ENCODE peak calls at places on chromosomes 5 and 9, in four cellular contexts. One of them, this sample, is unnamed.
A peak's percentile ranks its signal among the peaks of the same experiment; 100 is the strongest.

GRCh38 chr5:149383399-149383798 is 4.3 kb upstream of the IL17B start:
- DNase-seq in spleen: no peak
- DNase-seq in heart left ventricle: peak; percentile 88
- DNase-seq in A549: no peak
- DNase-seq in this sample: no peak

GRCh38 chr5:54867310-54867944 is 118.0 kb downstream of the ESM1 start:
- DNase-seq in spleen: no peak
- DNase-seq in heart left ventricle: no peak
- DNase-seq in A549: peak; percentile 50
- DNase-seq in this sample: no peak

GRCh38 chr9:118104385-118104784 is 400.2 kb downstream of the TLR4 start:
- DNase-seq in spleen: no peak
- DNase-seq in heart left ventricle: no peak
- DNase-seq in A549: no peak
- DNase-seq in this sample: no peak

GRCh38 chr5:120817044-120817985 is 353.2 kb downstream of the PRR16 start:
- DNase-seq in spleen: no peak
- DNase-seq in heart left ventricle: no peak
- DNase-seq in A549: peak; percentile 9
- DNase-seq in this sample: no peak

GRCh38 chr9:125739442-125739841 is 7.7 kb upstream of the PBX3 start:
- DNase-seq in spleen: no peak
- DNase-seq in heart left ventricle: no peak
- DNase-seq in A549: no peak
- DNase-seq in this sample: no peak

GRCh38 chr5:175772747-175773533 is 98.4 kb upstream of the CPLX2 start:
- DNase-seq in spleen: no peak
- DNase-seq in heart left ventricle: no peak
- DNase-seq in A549: no peak
- DNase-seq in this sample: no peak

GRCh38 chr9:120436937-120437592 is 142.9 kb downstream of the CDK5RAP2 start:
- DNase-seq in spleen: peak; percentile 92
- DNase-seq in heart left ventricle: peak; percentile 45
- DNase-seq in A549: no peak
- DNase-seq in this sample: no peak

GRCh38 chr5:147093138-147093537 is 141.7 kb upstream of the STK32A start:
- DNase-seq in spleen: no peak
- DNase-seq in heart left ventricle: no peak
- DNase-seq in A549: no peak
- DNase-seq in this sample: no peak

GRCh38 chr9:105047652-105048031 is 119.7 kb upstream of the ABCA1 start:
- DNase-seq in spleen: no peak
- DNase-seq in heart left ventricle: no peak
- DNase-seq in A549: no peak
- DNase-seq in this sample: no peak

GRCh38 chr9:136855461-136856077 is 3.4 kb downstream of the MAMDC4 start:
- DNase-seq in spleen: peak; percentile 78
- DNase-seq in heart left ventricle: peak; percentile 29
- DNase-seq in A549: no peak
- DNase-seq in this sample: no peak

GRCh38 chr9:16044116-16044881 is 491.5 kb downstream of the CCDC171 start:
- DNase-seq in spleen: no peak
- DNase-seq in heart left ventricle: no peak
- DNase-seq in A549: no peak
- DNase-seq in this sample: no peak

GRCh38 chr9:99778308-99778707 is 43.4 kb upstream of the NR4A3 start:
- DNase-seq in spleen: no peak
- DNase-seq in heart left ventricle: no peak
- DNase-seq in A549: peak; percentile 27
- DNase-seq in this sample: no peak

GRCh38 chr9:21326526-21327139 is 8.6 kb downstream of the KLHL9 start:
- DNase-seq in spleen: no peak
- DNase-seq in heart left ventricle: no peak
- DNase-seq in A549: peak; percentile 42
- DNase-seq in this sample: no peak

GRCh38 chr5:148412124-148412523 is 28.4 kb downstream of the FBXO38 start:
- DNase-seq in spleen: no peak
- DNase-seq in heart left ventricle: no peak
- DNase-seq in A549: no peak
- DNase-seq in this sample: no peak

GRCh38 chr5:76742586-76742985 is 26.7 kb downstream of the F2R start:
- DNase-seq in spleen: no peak
- DNase-seq in heart left ventricle: no peak
- DNase-seq in A549: no peak
- DNase-seq in this sample: no peak

GRCh38 chr5:106755789-106756188 is 914.9 kb downstream of the EFNA5 start:
- DNase-seq in spleen: peak; percentile 19
- DNase-seq in heart left ventricle: no peak
- DNase-seq in A549: no peak
- DNase-seq in this sample: no peak

GRCh38 chr9:99105152-99106043 is 485 bp downstream of the TGFBR1 start:
- DNase-seq in spleen: peak; percentile 95
- DNase-seq in heart left ventricle: peak; percentile 87
- DNase-seq in A549: peak; percentile 63
- DNase-seq in this sample: peak; percentile 82

GRCh38 chr9:134964271-134964670 is 46.6 kb upstream of the FCN1 start:
- DNase-seq in spleen: peak; percentile 51
- DNase-seq in heart left ventricle: no peak
- DNase-seq in A549: no peak
- DNase-seq in this sample: no peak

GRCh38 chr9:124251605-124252366 is 6.0 kb upstream of the NEK6 start:
- DNase-seq in spleen: no peak
- DNase-seq in heart left ventricle: no peak
- DNase-seq in A549: peak; percentile 63
- DNase-seq in this sample: no peak

GRCh38 chr9:120901704-120902103 is 24.7 kb upstream of the PHF19 start:
- DNase-seq in spleen: no peak
- DNase-seq in heart left ventricle: no peak
- DNase-seq in A549: no peak
- DNase-seq in this sample: no peak

GRCh38 chr9:101398335-101398929 is at the start of the genes MRPL50 and ZNF189:
- DNase-seq in spleen: peak; percentile 100
- DNase-seq in heart left ventricle: peak; percentile 99
- DNase-seq in A549: peak; percentile 98
- DNase-seq in this sample: peak; percentile 99
- TF ChIP-seq POLR2A in spleen: peak; percentile 27
- TF ChIP-seq POLR2A in heart left ventricle: no peak
- TF ChIP-seq POLR2A in A549: peak; percentile 74
- TF ChIP-seq POLR2A in this sample: peak; percentile 93

DNA sequence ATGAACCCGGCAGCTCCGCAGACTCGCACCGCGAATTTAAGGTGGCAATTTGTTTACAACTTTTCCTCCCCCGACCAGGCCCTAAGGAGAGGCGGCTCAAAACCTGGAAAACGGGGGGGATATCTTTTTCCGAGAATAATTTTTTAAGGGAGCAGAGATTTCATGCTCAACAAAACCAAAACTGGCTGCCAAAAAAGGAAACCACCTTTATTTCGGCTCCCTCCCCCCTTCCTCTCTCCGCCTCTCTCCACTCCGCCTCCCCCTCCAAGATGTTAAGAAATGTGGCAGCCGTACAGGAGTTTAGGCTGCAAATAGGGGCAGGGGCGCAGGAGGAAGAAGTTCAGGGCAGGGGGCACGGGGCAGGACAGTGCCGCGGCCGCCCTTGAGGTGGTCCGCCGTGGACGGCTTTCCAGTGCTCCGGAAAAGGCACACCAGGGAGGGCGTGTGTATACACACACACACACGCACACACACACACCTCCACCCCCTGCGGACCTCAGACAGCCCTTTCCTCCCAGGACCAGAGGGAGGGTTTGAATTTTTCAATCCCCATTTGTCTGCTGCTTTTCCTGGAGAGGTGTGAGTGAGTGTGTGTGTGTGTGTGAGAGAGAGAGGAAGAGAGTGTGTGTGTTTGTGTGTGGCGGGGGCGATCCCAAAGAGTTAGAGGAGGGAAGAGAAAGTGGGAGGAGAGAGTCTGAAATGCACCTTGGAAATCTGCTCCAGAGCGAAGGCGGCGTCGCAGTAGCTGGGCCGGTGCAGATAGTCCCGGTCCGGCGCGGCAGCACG is 9.1 kb downstream of the PTCH1 start:
- DNase-seq in spleen: no peak
- DNase-seq in heart left ventricle: peak; percentile 54
- DNase-seq in A549: peak; percentile 86
- DNase-seq in this sample: peak; percentile 66
- TF ChIP-seq POLR2A in spleen: no peak
- TF ChIP-seq POLR2A in heart left ventricle: no peak
- TF ChIP-seq POLR2A in A549: no peak
- TF ChIP-seq POLR2A in this sample: peak; percentile 76

GRCh38 chr5:78594946-78595921 is 53.3 kb downstream of the LHFPL2 start:
- DNase-seq in spleen: no peak
- DNase-seq in heart left ventricle: peak; percentile 51
- DNase-seq in A549: peak; percentile 96
- DNase-seq in this sample: peak; percentile 68
- TF ChIP-seq POLR2A in spleen: no peak
- TF ChIP-seq POLR2A in heart left ventricle: no peak
- TF ChIP-seq POLR2A in A549: no peak
- TF ChIP-seq POLR2A in this sample: no peak

DNA sequence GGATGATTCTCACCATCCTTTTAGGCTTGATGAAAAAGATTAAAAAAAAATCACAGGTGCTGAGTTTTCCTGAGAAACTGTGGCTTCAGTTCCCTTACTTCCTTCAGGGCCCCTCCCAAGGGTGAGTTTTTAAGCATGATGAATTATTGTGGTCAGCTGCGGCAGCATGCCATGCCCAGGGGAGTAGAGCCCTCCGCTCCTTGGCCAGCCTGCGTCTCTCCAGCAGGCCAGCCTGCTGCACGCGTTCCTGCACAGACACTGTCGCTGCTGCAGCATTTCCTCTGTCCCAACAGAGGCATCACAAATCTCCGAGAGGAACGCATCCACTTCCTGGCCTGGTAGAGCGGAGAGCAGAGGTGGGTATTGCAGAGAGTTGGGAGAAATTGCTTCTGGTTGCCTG is 26.0 kb upstream of the GLRA1 start:
- DNase-seq in spleen: no peak
- DNase-seq in heart left ventricle: no peak
- DNase-seq in A549: no peak
- DNase-seq in this sample: no peak
- TF ChIP-seq POLR2A in spleen: no peak
- TF ChIP-seq POLR2A in heart left ventricle: no peak
- TF ChIP-seq POLR2A in A549: no peak
- TF ChIP-seq POLR2A in this sample: no peak

DNA sequence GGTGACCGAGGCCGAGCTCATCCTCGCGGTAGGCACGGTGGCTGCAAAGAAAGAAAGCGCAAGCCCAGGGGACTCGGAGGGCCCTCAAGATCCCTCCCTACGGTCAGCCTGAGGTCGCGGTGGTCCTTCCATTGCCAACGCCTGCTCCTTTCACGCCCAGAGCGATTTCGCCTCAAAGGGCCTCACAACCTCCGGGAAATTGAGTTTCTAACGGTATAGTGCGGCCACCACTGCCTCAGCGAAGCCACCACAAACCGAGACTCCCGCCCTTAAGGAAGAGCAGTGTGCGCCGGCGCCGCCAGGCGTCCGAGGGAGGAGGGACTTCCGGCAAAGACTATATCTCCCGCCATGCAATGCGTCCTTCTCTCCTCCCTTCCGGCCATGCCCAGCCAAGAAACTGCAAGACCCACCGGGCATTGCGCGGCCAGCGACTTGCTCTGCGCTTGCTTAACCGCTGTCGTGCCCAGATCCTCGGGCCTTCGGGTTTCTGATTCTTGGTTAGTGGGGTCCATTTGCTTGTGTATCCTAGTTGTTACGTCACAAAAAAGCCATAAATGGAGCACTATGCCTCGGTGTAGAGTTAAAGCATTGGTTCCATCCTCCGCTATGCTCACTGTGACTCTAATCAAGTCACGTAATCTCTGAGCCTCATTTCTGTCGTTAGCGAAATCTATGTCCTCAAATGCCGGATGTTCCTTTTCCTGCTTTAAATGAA is at the start of gene HAUS6:
- DNase-seq in spleen: peak; percentile 99
- DNase-seq in heart left ventricle: peak; percentile 98
- DNase-seq in A549: peak; percentile 97
- DNase-seq in this sample: peak; percentile 95
- TF ChIP-seq POLR2A in spleen: no peak
- TF ChIP-seq POLR2A in heart left ventricle: no peak
- TF ChIP-seq POLR2A in A549: peak; percentile 93
- TF ChIP-seq POLR2A in this sample: peak; percentile 74

DNA sequence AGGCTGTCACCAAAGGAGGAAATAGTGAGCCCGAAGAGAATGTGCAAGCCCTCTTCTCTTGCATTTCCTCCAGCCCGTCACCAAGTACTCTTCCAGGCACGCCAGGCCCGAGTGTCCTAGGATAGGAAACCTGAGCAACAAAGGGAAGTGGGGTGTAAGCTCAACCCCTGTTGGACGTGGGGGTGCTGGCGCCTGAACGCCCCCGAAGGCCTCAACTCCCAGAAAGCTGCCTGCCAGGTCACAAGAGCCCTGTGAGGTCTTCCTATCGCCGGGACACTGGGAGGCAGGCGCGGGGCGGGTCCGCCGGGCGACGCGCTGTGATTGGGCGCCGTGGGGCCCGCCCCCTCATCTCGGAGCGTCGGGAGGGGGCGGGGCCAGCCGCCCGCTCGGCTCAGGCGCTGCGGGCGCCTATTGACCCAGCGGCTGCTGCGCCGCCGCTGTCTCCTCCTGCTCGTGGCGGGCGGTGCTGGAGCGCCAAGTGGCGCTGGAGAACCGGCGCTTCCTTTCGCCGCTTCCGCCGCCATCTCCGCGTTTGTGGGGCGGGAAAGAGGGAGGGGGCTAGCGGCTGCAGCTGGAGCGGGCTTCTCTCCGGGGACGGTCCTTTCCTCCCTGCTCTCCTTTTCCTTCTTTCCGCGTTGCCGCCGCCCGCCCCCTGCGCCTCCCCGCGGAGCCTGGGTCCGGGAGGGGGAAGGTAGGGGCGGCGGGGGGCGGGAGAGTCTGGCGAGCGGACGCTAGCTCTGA is 558 bp upstream of the MAN2A1 start:
- DNase-seq in spleen: peak; percentile 96
- DNase-seq in heart left ventricle: peak; percentile 87
- DNase-seq in A549: peak; percentile 92
- DNase-seq in this sample: peak; percentile 89
- TF ChIP-seq POLR2A in spleen: peak; percentile 70
- TF ChIP-seq POLR2A in heart left ventricle: peak; percentile 80
- TF ChIP-seq POLR2A in A549: peak; percentile 65
- TF ChIP-seq POLR2A in this sample: peak; percentile 93

DNA sequence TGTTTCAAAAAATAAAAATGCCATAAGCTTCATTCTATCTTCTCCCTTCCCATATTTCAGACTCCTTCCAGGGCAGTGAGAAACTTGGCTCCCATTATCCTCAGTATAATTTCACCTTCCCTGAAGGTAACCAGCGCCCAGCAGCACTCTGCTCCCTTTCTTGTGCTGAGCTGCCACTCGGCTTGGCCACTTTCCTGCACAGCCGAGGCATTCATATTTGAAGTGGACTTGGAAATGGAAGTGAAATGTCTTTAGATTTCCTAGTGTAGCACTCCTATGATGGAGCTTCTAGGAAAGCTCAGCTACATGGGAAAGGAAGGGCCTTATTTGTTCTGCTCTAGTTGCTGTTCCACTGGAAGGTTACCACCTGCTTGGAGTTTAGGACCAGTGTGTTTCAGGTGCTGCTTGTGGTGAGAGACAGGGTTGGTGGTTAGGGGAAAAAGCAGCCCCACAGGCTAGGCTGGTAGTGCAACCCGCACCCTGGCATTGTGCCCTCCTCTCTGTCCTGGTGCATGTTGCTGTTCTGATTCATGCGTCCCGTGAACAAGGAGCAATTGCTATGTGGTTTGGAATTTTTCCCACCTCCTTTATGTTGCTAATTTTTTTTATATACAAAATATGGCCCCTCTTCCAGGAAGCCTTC is 53.8 kb downstream of the RAD23B start:
- DNase-seq in spleen: no peak
- DNase-seq in heart left ventricle: no peak
- DNase-seq in A549: no peak
- DNase-seq in this sample: peak; percentile 49
- TF ChIP-seq POLR2A in spleen: no peak
- TF ChIP-seq POLR2A in heart left ventricle: no peak
- TF ChIP-seq POLR2A in A549: no peak
- TF ChIP-seq POLR2A in this sample: no peak

This sample was measured in thyroid gland.